ENCODE peak calls at places on chromosomes 13 and 19, in nine cellular contexts. D, M, C, U, A, Z, J, Y and V are unnamed samples.

GRCh38 chr19:8065489-8066261 is 13.1 kb downstream of the CCL25 start:
- DNase-seq in D (no peak), M (no peak), C (no peak), U (no peak), A (no peak), Z (no peak), J (no peak), Y (no peak), V (no peak)

GRCh38 chr13:109792416-109793090 is 6.2 kb upstream of the IRS2 start:
- DNase-seq in D (no peak), M (no peak), C (no peak), U (no peak), A (no peak), Z (no peak), J (no peak), Y (no peak), V (no peak)

GRCh38 chr13:37640499-37640898 is 41.9 kb upstream of the POSTN start:
- DNase-seq in D (no peak), M (no peak), C (peak), U (peak), A (no peak), Z (peak), J (no peak), Y (no peak), V (peak)

GRCh38 chr13:113981611-113982295 is 7.9 kb upstream of the C13orf46 start:
- DNase-seq in D (peak), M (no peak), C (no peak), U (no peak), A (no peak), Z (no peak), J (no peak), Y (no peak), V (no peak)

GRCh38 chr13:60431108-60431700 is 34.2 kb downstream of the TDRD3 start:
- DNase-seq in D (no peak), M (no peak), C (peak), U (peak), A (peak), Z (peak), J (peak), Y (peak), V (peak)

GRCh38 chr19:18062043-18062442 is 24.7 kb downstream of the IL12RB1 start:
- DNase-seq in D (no peak), M (peak), C (no peak), U (no peak), A (no peak), Z (no peak), J (no peak), Y (no peak), V (no peak)

GRCh38 chr19:13888281-13888680 is 11.3 kb downstream of the NANOS3 start:
- DNase-seq in D (no peak), M (no peak), C (no peak), U (no peak), A (no peak), Z (no peak), J (no peak), Y (no peak), V (no peak)

GRCh38 chr13:40318366-40318765 is 348.1 kb downstream of the FOXO1 start:
- DNase-seq in D (no peak), M (peak), C (peak), U (peak), A (no peak), Z (peak), J (no peak), Y (no peak), V (peak)

GRCh38 chr13:110812111-110812868 is 98.8 kb downstream of the ING1 start:
- DNase-seq in D (no peak), M (no peak), C (no peak), U (no peak), A (no peak), Z (peak), J (no peak), Y (no peak), V (peak)

GRCh38 chr19:33293255-33294057 is 8.9 kb downstream of the CEBPA start:
- DNase-seq in D (no peak), M (peak), C (no peak), U (peak), A (peak), Z (peak), J (peak), Y (no peak), V (peak)

GRCh38 chr19:51274371-51274770 is 23.5 kb downstream of the SIGLECL1 start:
- DNase-seq in D (no peak), M (no peak), C (no peak), U (no peak), A (no peak), Z (no peak), J (no peak), Y (no peak), V (no peak)

GRCh38 chr19:39434123-39435076 is 1.3 kb downstream of the RPS16 start:
- DNase-seq in D (no peak), M (no peak), C (peak), U (no peak), A (no peak), Z (no peak), J (no peak), Y (no peak), V (peak)

GRCh38 chr19:35107541-35107939 is 8.1 kb upstream of the FXYD3 start:
- DNase-seq in D (no peak), M (no peak), C (no peak), U (no peak), A (no peak), Z (peak), J (no peak), Y (no peak), V (peak)

GRCh38 chr13:41384749-41385503 is 72.4 kb upstream of the RGCC start:
- DNase-seq in D (no peak), M (no peak), C (peak), U (peak), A (no peak), Z (peak), J (no peak), Y (no peak), V (peak)

GRCh38 chr13:47932953-47933687 is 68.0 kb downstream of the SUCLA2 start:
- DNase-seq in D (no peak), M (no peak), C (no peak), U (no peak), A (no peak), Z (no peak), J (no peak), Y (no peak), V (no peak)

GRCh38 chr19:7618366-7618765 is 11.0 kb downstream of the XAB2 start:
- DNase-seq in D (no peak), M (no peak), C (no peak), U (no peak), A (no peak), Z (no peak), J (no peak), Y (no peak), V (peak)

GRCh38 chr13:113110048-113110851 is 4.7 kb downstream of the F7 start:
- DNase-seq in D (no peak), M (peak), C (no peak), U (no peak), A (no peak), Z (no peak), J (no peak), Y (no peak), V (peak)

GRCh38 chr13:30143671-30144400 is 163.5 kb downstream of the KATNAL1 start:
- DNase-seq in D (no peak), M (no peak), C (peak), U (no peak), A (no peak), Z (peak), J (peak), Y (no peak), V (peak)

GRCh38 chr13:40464991-40465390 is 201.4 kb downstream of the FOXO1 start:
- DNase-seq in D (no peak), M (no peak), C (no peak), U (no peak), A (no peak), Z (no peak), J (no peak), Y (no peak), V (no peak)

GRCh38 chr19:51824603-51825002 is 29.6 kb downstream of the FPR3 start:
- DNase-seq in D (no peak), M (no peak), C (peak), U (no peak), A (no peak), Z (no peak), J (no peak), Y (no peak), V (no peak)

GRCh38 chr13:42396901-42397670 is 125.1 kb downstream of the AKAP11 start:
- DNase-seq in D (no peak), M (no peak), C (no peak), U (no peak), A (no peak), Z (no peak), J (no peak), Y (no peak), V (peak)

GRCh38 chr13:19155321-19155861 is 26.2 kb downstream of the TUBA3C start:
- DNase-seq in D (no peak), M (no peak), C (no peak), U (no peak), A (no peak), Z (no peak), J (no peak), Y (no peak), V (no peak)

GRCh38 chr13:41941174-41941573 is 19.7 kb downstream of the VWA8 start:
- DNase-seq in D (no peak), M (no peak), C (no peak), U (no peak), A (no peak), Z (peak), J (no peak), Y (no peak), V (no peak)

GRCh38 chr13:50720856-50721663 is 122.4 kb downstream of the DLEU7 start:
- DNase-seq in D (no peak), M (no peak), C (no peak), U (no peak), A (no peak), Z (no peak), J (no peak), Y (no peak), V (peak)

GRCh38 chr19:18300930-18301717 is 19.7 kb upstream of the JUND start:
- DNase-seq in D (peak), M (no peak), C (no peak), U (no peak), A (no peak), Z (peak), J (no peak), Y (no peak), V (peak)

GRCh38 chr19:5890099-5890498 is 13.5 kb downstream of the NDUFA11 start:
- DNase-seq in D (no peak), M (no peak), C (no peak), U (no peak), A (no peak), Z (no peak), J (no peak), Y (no peak), V (no peak)

GRCh38 chr13:30165791-30166190 is 141.6 kb downstream of the KATNAL1 start:
- DNase-seq in D (no peak), M (no peak), C (no peak), U (no peak), A (peak), Z (peak), J (no peak), Y (no peak), V (peak)

GRCh38 chr19:18604820-18605159 is 1.8 kb downstream of the CRLF1 start:
- DNase-seq in D (no peak), M (no peak), C (no peak), U (no peak), A (no peak), Z (no peak), J (no peak), Y (no peak), V (no peak)

GRCh38 chr13:32947886-32948285 is 68.3 kb upstream of the KL start:
- DNase-seq in D (no peak), M (peak), C (no peak), U (no peak), A (no peak), Z (no peak), J (no peak), Y (no peak), V (no peak)

GRCh38 chr19:54160182-54160811 is 776 bp upstream of the LENG1 start:
- DNase-seq in D (no peak), M (peak), C (no peak), U (no peak), A (no peak), Z (peak), J (no peak), Y (no peak), V (peak)